ENCODE peak calls at places on chromosomes 7 and 10, in ten cellular contexts. J is iPS DF 19.7; Y is Calu3; W is ACHN; Q is activated CD8-positive, alpha-beta memory T cell treated with anti-CD3 and anti-CD28 coated beads for 4 hours; H is SHP77; L is ELF-1; N is CD8-positive, alpha-beta memory T cell; M is NCI-H460; P is BE2C. S is an unnamed sample.
A peak's percentile ranks its signal among the peaks of the same experiment; 100 is the strongest.

GRCh38 chr7:124652237-124652636 is 113.4 kb downstream of the GPR37 start:
- DNase-seq in J (no peak), Y (no peak), W (no peak), Q (no peak), H (no peak), L (no peak), N (no peak), M (no peak), P (no peak), S (no peak)

GRCh38 chr7:135930565-135931423 is 46.4 kb downstream of the MTPN start:
- DNase-seq in J (no peak), Y (no peak), W (no peak), Q (no peak), H (no peak), L (peak; percentile 25), N (no peak), M (no peak), P (peak; percentile 66), S (no peak)

GRCh38 chr10:101625821-101626412 is 37.8 kb downstream of the DPCD start:
- DNase-seq in J (no peak), Y (no peak), W (no peak), Q (no peak), H (no peak), L (no peak), N (no peak), M (no peak), P (no peak), S (no peak)

GRCh38 chr7:34220501-34220900 is 315.2 kb downstream of the BMPER start:
- DNase-seq in J (no peak), Y (no peak), W (no peak), Q (no peak), H (no peak), L (no peak), N (no peak), M (no peak), P (no peak), S (no peak)

GRCh38 chr7:129911790-129912189 is 41.0 kb downstream of the UBE2H start:
- DNase-seq in J (no peak), Y (no peak), W (no peak), Q (no peak), H (no peak), L (no peak), N (no peak), M (no peak), P (no peak), S (no peak)

GRCh38 chr7:45125193-45125904 is 13.9 kb upstream of the TBRG4 start:
- DNase-seq in J (no peak), Y (no peak), W (no peak), Q (no peak), H (no peak), L (no peak), N (no peak), M (no peak), P (no peak), S (no peak)

GRCh38 chr7:88009651-88010050 is 75.6 kb downstream of the ADAM22 start:
- DNase-seq in J (no peak), Y (no peak), W (no peak), Q (no peak), H (no peak), L (no peak), N (no peak), M (no peak), P (no peak), S (no peak)

GRCh38 chr10:79069325-79070090 is 742 bp downstream of the ZMIZ1 start:
- DNase-seq in J (no peak), Y (peak; percentile 56), W (peak; percentile 53), Q (no peak), H (no peak), L (no peak), N (peak; percentile 19), M (no peak), P (peak; percentile 41), S (peak; percentile 38)

GRCh38 chr7:27073066-27073465 is 22.7 kb downstream of the HOXA1 start:
- DNase-seq in J (no peak), Y (peak; percentile 42), W (no peak), Q (no peak), H (no peak), L (no peak), N (no peak), M (no peak), P (no peak), S (no peak)

GRCh38 chr7:77935652-77936348 is 137.2 kb downstream of the PHTF2 start:
- DNase-seq in J (no peak), Y (no peak), W (peak; percentile 38), Q (no peak), H (no peak), L (no peak), N (no peak), M (no peak), P (no peak), S (no peak)

GRCh38 chr7:112182749-112183148 is 23.4 kb downstream of the DOCK4 start:
- DNase-seq in J (no peak), Y (no peak), W (no peak), Q (no peak), H (no peak), L (no peak), N (no peak), M (no peak), P (peak; percentile 43), S (no peak)

GRCh38 chr7:65339257-65339656 is 34.4 kb upstream of the ZNF92 start:
- DNase-seq in J (no peak), Y (no peak), W (no peak), Q (no peak), H (no peak), L (no peak), N (no peak), M (no peak), P (no peak), S (no peak)

GRCh38 chr7:1679966-1680730 is 10.1 kb downstream of the ELFN1 start:
- DNase-seq in J (no peak), Y (no peak), W (no peak), Q (no peak), H (no peak), L (no peak), N (no peak), M (no peak), P (no peak), S (no peak)

GRCh38 chr7:22150221-22150620 is 204.5 kb upstream of the CDCA7L start:
- DNase-seq in J (no peak), Y (no peak), W (no peak), Q (no peak), H (no peak), L (no peak), N (no peak), M (no peak), P (no peak), S (no peak)

GRCh38 chr7:45663167-45663921 is 89.2 kb downstream of the ADCY1 start:
- DNase-seq in J (no peak), Y (peak; percentile 70), W (no peak), Q (no peak), H (peak; percentile 4), L (peak; percentile 72), N (no peak), M (no peak), P (peak; percentile 50), S (no peak)

GRCh38 chr10:7593068-7593467 is 73.7 kb downstream of the ITIH5 start:
- DNase-seq in J (no peak), Y (no peak), W (no peak), Q (no peak), H (no peak), L (no peak), N (no peak), M (no peak), P (no peak), S (no peak)

GRCh38 chr7:106071999-106072714 is 40.0 kb downstream of the SYPL1 start:
- DNase-seq in J (no peak), Y (no peak), W (no peak), Q (no peak), H (peak; percentile 65), L (no peak), N (no peak), M (no peak), P (no peak), S (no peak)

GRCh38 chr10:5915451-5915850 is 25.4 kb downstream of the FBH1 start:
- DNase-seq in J (no peak), Y (no peak), W (no peak), Q (no peak), H (no peak), L (no peak), N (no peak), M (no peak), P (no peak), S (no peak)

GRCh38 chr10:96505150-96506136 is 8.3 kb downstream of the TLL2 start:
- DNase-seq in J (no peak), Y (no peak), W (no peak), Q (no peak), H (no peak), L (no peak), N (no peak), M (no peak), P (no peak), S (no peak)

S was measured in WERI-Rb-1.